ENCODE peak calls at places on chromosome 4, in ten cellular contexts. R is astrocyte of the spinal cord; E is kidney glomerular epithelial cell; P is activated gamma-delta T cell treated with anti-CD3 and anti-CD28 coated beads, Interleukin-2, amount 50 U/mL, for 16 hours; U is adipocyte; F is activated T-helper 2 cell treated with anti-CD3 and anti-CD28 coated beads, Interferon-gamma antibody, Interleukin-2, Interleukin-4, amounts not matched to agents 10 μg/mL and 5 μg/mL and 100 μg/mL, durations not matched to agents 14 hours and 24 hours and 36 hours; D is stimulated activated CD8-positive, alpha-beta memory T cell treated with anti-CD3 and anti-CD28 coated beads, Interleukin-2, amount 100 ng/mL, for 48 hours; T is bronchial epithelial cell; S is NCI-H774; C is activated T-helper 9 cell treated with anti-CD3 and anti-CD28 coated beads, Interleukin-2, amount 50 U/mL, for 16 hours. V is an unnamed sample.

GRCh38 chr4:178316211-178316610 is 874.0 kb upstream of the AGA start:
- DNase-seq in C (no peak), U (no peak), P (no peak), F (no peak), T (no peak), S (peak; percentile 42), D (no peak), R (no peak), E (no peak), V (no peak)

GRCh38 chr4:15233626-15234025 is 194.2 kb upstream of the C1QTNF7 start:
- DNase-seq in T (no peak), E (no peak), R (no peak), U (no peak), F (peak; percentile 20), S (no peak), C (no peak), D (no peak), P (no peak), V (no peak)

GRCh38 chr4:119726505-119726904 is 97.9 kb upstream of the PDE5A start:
- DNase-seq in S (no peak), E (no peak), C (no peak), T (no peak), U (peak; percentile 71), R (peak; percentile 71), P (no peak), D (no peak), F (no peak), V (no peak)

GRCh38 chr4:177222776-177223175 is 86.9 kb upstream of the NEIL3 start:
- DNase-seq in S (no peak), C (no peak), R (no peak), P (no peak), F (no peak), U (no peak), E (peak; percentile 91), T (no peak), D (no peak), V (no peak)

GRCh38 chr4:181478675-181479074 is 764.5 kb upstream of the TENM3 start:
- DNase-seq in D (no peak), S (no peak), R (no peak), F (no peak), C (no peak), T (no peak), U (no peak), P (no peak), E (no peak), V (no peak)

GRCh38 chr4:102560743-102561341 is 59.7 kb downstream of the NFKB1 start:
- DNase-seq in T (no peak), U (no peak), P (no peak), C (no peak), R (no peak), D (no peak), S (no peak), F (no peak), E (no peak), V (no peak)

GRCh38 chr4:139728840-139729239 is 63.2 kb downstream of the MGST2 start:
- DNase-seq in P (no peak), U (no peak), T (no peak), E (no peak), F (no peak), C (no peak), S (peak; percentile 61), R (no peak), D (no peak), V (no peak)

GRCh38 chr4:139099366-139099982 is 77.5 kb downstream of the ELF2 start:
- DNase-seq in C (peak; percentile 58), D (peak; percentile 44), U (peak; percentile 94), T (peak; percentile 81), P (peak; percentile 63), F (peak; percentile 51), S (peak; percentile 52), R (peak; percentile 77), E (peak; percentile 66), V (peak; percentile 74)

GRCh38 chr4:122663814-122664610 is 43.1 kb upstream of the IL21 start:
- DNase-seq in U (peak; percentile 48), F (no peak), S (no peak), D (no peak), R (no peak), C (no peak), T (no peak), E (no peak), P (no peak), V (no peak)

GRCh38 chr4:89755210-89755609 is 81.8 kb downstream of the SNCA start:
- DNase-seq in E (no peak), C (no peak), F (no peak), D (no peak), T (no peak), U (peak; percentile 58), R (peak; percentile 20), S (no peak), P (no peak), V (no peak)

GRCh38 chr4:113467581-113467980 is 294.0 kb downstream of the CAMK2D start:
- DNase-seq in T (peak; percentile 94), F (no peak), C (no peak), U (peak; percentile 91), S (no peak), E (peak; percentile 29), R (peak; percentile 62), D (no peak), P (no peak), V (no peak)

GRCh38 chr4:15144249-15144966 is 142.1 kb downstream of the CPEB2 start:
- DNase-seq in S (no peak), F (no peak), E (no peak), T (no peak), C (no peak), D (no peak), U (peak; percentile 29), P (no peak), R (no peak), V (no peak)

GRCh38 chr4:53928825-53929224 is 135.6 kb downstream of the CHIC2 start:
- DNase-seq in E (no peak), S (no peak), U (peak; percentile 75), C (no peak), P (no peak), F (no peak), R (peak; percentile 54), D (no peak), T (peak; percentile 84), V (no peak)

GRCh38 chr4:55931833-55932232 is 16.9 kb upstream of the CEP135 start:
- DNase-seq in S (no peak), T (no peak), P (no peak), E (peak; percentile 1), R (no peak), F (no peak), U (peak; percentile 49), C (no peak), D (no peak), V (no peak)

GRCh38 chr4:26099967-26100366 is 185.9 kb downstream of the SMIM20 start:
- DNase-seq in C (no peak), U (no peak), F (no peak), R (no peak), P (no peak), S (no peak), E (no peak), D (no peak), T (no peak), V (no peak)

GRCh38 chr4:8008391-8008790 is 68.7 kb upstream of the AFAP1 start:
- DNase-seq in D (no peak), E (no peak), P (no peak), U (no peak), S (no peak), T (no peak), F (no peak), R (no peak), C (no peak), V (no peak)

GRCh38 chr4:61522312-61522711 is 322.2 kb downstream of the ADGRL3 start:
- DNase-seq in D (no peak), P (no peak), R (no peak), T (no peak), C (no peak), S (no peak), U (no peak), F (no peak), E (no peak), V (no peak)

GRCh38 chr4:3250438-3250955 is 1.5 kb downstream of the MSANTD1 start:
- DNase-seq in F (no peak), C (no peak), T (no peak), P (no peak), D (no peak), E (no peak), U (no peak), S (no peak), R (no peak), V (no peak)

GRCh38 chr4:1379801-1380331 is 26.4 kb downstream of the NKX1-1 start:
- DNase-seq in T (no peak), D (no peak), S (no peak), F (no peak), P (no peak), E (no peak), U (no peak), R (no peak), C (no peak), V (no peak)

GRCh38 chr4:19880205-19880604 is 371.5 kb upstream of the SLIT2 start:
- DNase-seq in E (no peak), S (no peak), U (peak; percentile 3), F (no peak), P (no peak), R (no peak), C (no peak), D (no peak), T (no peak), V (no peak)

GRCh38 chr4:19857405-19857804 is 394.3 kb upstream of the SLIT2 start:
- DNase-seq in T (no peak), S (peak; percentile 27), P (no peak), R (no peak), D (no peak), C (no peak), U (peak; percentile 2), E (peak; percentile 5), F (no peak), V (no peak)

GRCh38 chr4:78557841-78558240 is 6.3 kb downstream of the ANXA3 start:
- DNase-seq in S (no peak), R (no peak), E (no peak), D (no peak), P (no peak), C (no peak), U (no peak), T (no peak), F (no peak), V (no peak)

GRCh38 chr4:2295535-2296442 is 33.9 kb upstream of the MXD4 start:
- DNase-seq in P (no peak), C (no peak), E (no peak), S (no peak), R (no peak), T (no peak), F (no peak), D (no peak), U (no peak), V (no peak)

GRCh38 chr4:36243355-36244256 is 708 bp downstream of the ARAP2 start:
- DNase-seq in U (peak; percentile 10), C (peak; percentile 45), T (peak; percentile 59), R (peak; percentile 44), E (peak; percentile 57), S (peak; percentile 60), P (peak; percentile 32), F (peak; percentile 46), D (peak; percentile 36), V (peak; percentile 17)

GRCh38 chr4:144689125-144689524 is 43.2 kb downstream of the HHIP start:
- DNase-seq in C (no peak), P (no peak), E (no peak), D (no peak), T (no peak), R (no peak), S (no peak), U (no peak), F (no peak), V (no peak)

GRCh38 chr4:18798123-18798522 is 776.6 kb upstream of the LCORL start:
- DNase-seq in U (no peak), S (no peak), D (no peak), C (no peak), E (no peak), F (no peak), P (no peak), T (no peak), R (no peak), V (no peak)

V was measured in CD4-positive, alpha-beta T cell.